ENCODE peak calls at places on chromosomes 6 and 20, in ten cellular contexts. W is transverse colon, S is RWPE2, H is AG10803, C is endothelial cell of umbilical vein, R is AG04449, M is upper lobe of right lung, V is PC-3, T is fibroblast of mammary gland, G is uterus. J is an unnamed sample.

GRCh38 chr6:93677297-93677965 is 258.1 kb upstream of the EPHA7 start:
- DNase-seq in W (no peak), S (no peak), H (no peak), C (peak; percentile 2), R (no peak), M (no peak), V (peak; percentile 57), T (no peak), G (no peak), J (peak; percentile 6)

GRCh38 chr6:161486326-161486725 is 212.5 kb upstream of the AGPAT4 start:
- DNase-seq in W (no peak), S (peak; percentile 74), H (peak; percentile 37), C (peak; percentile 34), R (no peak), M (no peak), V (peak; percentile 72), T (peak; percentile 78), G (no peak), J (peak; percentile 42)

GRCh38 chr6:21026576-21027273 is 492.5 kb downstream of the CDKAL1 start:
- DNase-seq in W (no peak), S (no peak), H (peak; percentile 54), C (peak; percentile 90), R (peak; percentile 47), M (no peak), V (peak; percentile 76), T (no peak), G (no peak), J (peak; percentile 71)

GRCh38 chr6:97312241-97312640 is 29.2 kb upstream of the MMS22L start:
- DNase-seq in W (no peak), S (no peak), H (no peak), C (no peak), R (no peak), M (no peak), V (peak; percentile 25), T (peak; percentile 6), G (no peak), J (no peak)

GRCh38 chr20:50126662-50127061 is 13.7 kb upstream of the UBE2V1 start:
- DNase-seq in W (peak; percentile 77), S (no peak), H (no peak), C (no peak), R (no peak), M (no peak), V (no peak), T (peak; percentile 40), G (no peak), J (no peak)

GRCh38 chr6:127794405-127794804 is 106.5 kb downstream of the THEMIS start:
- DNase-seq in W (no peak), S (no peak), H (no peak), C (no peak), R (no peak), M (no peak), V (no peak), T (no peak), G (no peak), J (no peak)

GRCh38 chr6:152091851-152092341 is 284.4 kb downstream of the ESR1 start:
- DNase-seq in W (no peak), S (no peak), H (peak; percentile 79), C (no peak), R (no peak), M (no peak), V (peak; percentile 70), T (peak; percentile 78), G (no peak), J (peak; percentile 46)

GRCh38 chr6:152573762-152574161 is 63.4 kb downstream of the SYNE1 start:
- DNase-seq in W (no peak), S (no peak), H (no peak), C (no peak), R (no peak), M (no peak), V (no peak), T (peak; percentile 31), G (no peak), J (peak; percentile 5)

GRCh38 chr20:1631309-1632227 is 11.8 kb upstream of the SIRPB1 start:
- DNase-seq in W (no peak), S (no peak), H (peak; percentile 17), C (no peak), R (no peak), M (no peak), V (peak; percentile 1), T (no peak), G (no peak), J (no peak)

DNA sequence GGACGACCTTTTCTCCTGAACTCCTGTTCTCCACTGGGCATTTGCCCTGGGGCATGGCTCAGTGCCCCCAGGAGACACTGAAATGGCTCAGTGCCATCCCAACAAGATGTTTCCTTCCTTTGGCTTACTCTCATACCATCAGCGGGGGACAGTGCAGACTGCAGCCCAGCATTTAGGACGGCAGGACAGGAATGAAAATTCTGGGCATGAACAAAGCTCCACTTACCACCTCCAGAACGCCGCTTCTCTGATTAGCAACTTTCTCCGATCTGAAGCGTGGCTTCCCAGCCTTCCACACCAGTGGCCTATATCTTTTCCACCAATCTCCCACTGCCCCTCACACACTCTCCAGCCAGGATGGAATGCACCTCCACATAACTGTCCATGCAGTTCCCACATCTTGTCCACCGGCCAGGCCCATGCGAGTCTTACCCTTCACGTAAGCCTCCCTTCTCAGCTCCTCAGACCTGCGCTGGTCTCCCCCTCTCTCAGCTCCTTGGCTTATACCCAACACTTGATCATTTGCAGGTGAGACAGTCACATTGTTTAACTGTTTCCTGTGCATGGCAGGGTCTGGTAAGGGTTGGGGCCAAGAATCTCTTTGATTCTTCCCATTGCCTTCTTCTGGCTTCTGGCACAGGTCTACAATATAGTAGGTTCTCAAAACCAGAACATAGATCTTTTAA is 114.5 kb downstream of the FYN start:
- DNase-seq in W (no peak), S (no peak), H (no peak), C (no peak), R (no peak), M (no peak), V (no peak), T (no peak), G (no peak), J (no peak)
- H3K4me3 ChIP-seq in W (no peak overlapping the region), S (no peak overlapping the region), H (no peak overlapping the region), C (no peak overlapping the region), R (no peak overlapping the region), M (peak overlapping the region; percentile 30), V (no peak overlapping the region), T (no peak overlapping the region), G (no peak overlapping the region), J (no peak overlapping the region)

GRCh38 chr6:136522636-136523035 is 27.6 kb downstream of the MAP7 start:
- DNase-seq in W (no peak), S (no peak), H (no peak), C (no peak), R (no peak), M (no peak), V (no peak), T (no peak), G (no peak), J (no peak)

GRCh38 chr6:136520520-136520919 is 29.7 kb downstream of the MAP7 start:
- DNase-seq in W (no peak), S (no peak), H (no peak), C (no peak), R (no peak), M (no peak), V (no peak), T (no peak), G (no peak), J (no peak)

GRCh38 chr6:136523196-136523595 is 27.0 kb downstream of the MAP7 start:
- DNase-seq in W (no peak), S (no peak), H (no peak), C (no peak), R (no peak), M (no peak), V (no peak), T (no peak), G (no peak), J (no peak)

GRCh38 chr6:136521430-136521829 is 28.8 kb downstream of the MAP7 start:
- DNase-seq in W (no peak), S (no peak), H (no peak), C (no peak), R (no peak), M (no peak), V (no peak), T (no peak), G (no peak), J (no peak)

DNA sequence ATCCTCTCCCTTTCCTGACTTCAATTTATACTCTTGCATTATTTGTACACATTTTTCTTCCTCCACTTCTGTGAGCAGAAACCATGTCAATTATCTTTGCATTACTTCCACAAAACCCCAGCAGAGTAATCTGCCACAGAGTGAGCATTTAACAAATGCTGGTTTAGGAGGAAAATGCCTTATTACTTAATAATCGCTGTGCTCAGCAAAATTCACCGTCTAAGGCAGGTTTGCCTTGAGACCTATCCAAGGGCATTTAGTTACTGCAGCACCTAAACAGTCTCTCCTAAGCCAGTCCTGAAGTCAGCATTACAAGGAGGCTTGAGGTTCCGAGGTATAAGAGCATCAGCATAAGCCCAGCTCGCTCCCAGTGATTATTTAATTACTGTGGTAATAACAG is 28.3 kb downstream of the MAP7 start:
- DNase-seq in W (no peak), S (no peak), H (no peak), C (no peak), R (no peak), M (no peak), V (no peak), T (no peak), G (no peak), J (no peak)
- TF ChIP-seq CTCF in W (no peak), S (no peak), H (no peak), C (no peak), R (no peak), M (no peak), V (no peak), T (no peak), G (no peak), J (no peak)

GRCh38 chr6:155349956-155350355 is 35.7 kb upstream of the TFB1M start:
- DNase-seq in W (no peak), S (no peak), H (no peak), C (no peak), R (no peak), M (no peak), V (no peak), T (no peak), G (no peak), J (no peak)
- H3K4me3 ChIP-seq in W (no peak overlapping the region), S (no peak overlapping the region), H (no peak overlapping the region), C (no peak overlapping the region), R (no peak overlapping the region), M (no peak overlapping the region), V (no peak overlapping the region), T (no peak overlapping the region), G (no peak overlapping the region), J (no peak overlapping the region)

GRCh38 chr6:99246602-99247001 is 102.9 kb downstream of the FAXC start:
- DNase-seq in W (no peak), S (no peak), H (no peak), C (no peak), R (no peak), M (no peak), V (no peak), T (no peak), G (no peak), J (no peak)

GRCh38 chr6:99241905-99242534 is 107.5 kb downstream of the FAXC start:
- DNase-seq in W (no peak), S (no peak), H (peak; percentile 24), C (peak; percentile 10), R (peak; percentile 5), M (no peak), V (peak; percentile 55), T (peak; percentile 33), G (no peak), J (peak; percentile 67)
- TF ChIP-seq CTCF in W (no peak), S (peak; percentile 58), H (peak; percentile 46), C (peak; percentile 31), R (peak; percentile 48), M (peak; percentile 38), V (peak; percentile 59), T (peak; percentile 45), G (no peak), J (peak; percentile 74)

GRCh38 chr6:27019651-27020552 is 227.6 kb upstream of the PRSS16 start:
- DNase-seq in W (peak; percentile 81), S (peak; percentile 90), H (peak; percentile 93), C (peak; percentile 69), R (peak; percentile 59), M (peak; percentile 92), V (peak; percentile 93), T (peak; percentile 93), G (peak; percentile 85), J (peak; percentile 95)
- H3K4me3 ChIP-seq in W (peak overlapping the region; percentile 48), S (peak overlapping the region; percentile 64), H (peak overlapping the region; percentile 67), C (peak overlapping the region; percentile 71), R (peak overlapping the region; percentile 80), M (peak overlapping the region; percentile 65), V (peak overlapping the region; percentile 78), T (peak overlapping the region; percentile 78), G (peak overlapping the region; percentile 68), J (peak overlapping the region; percentile 78)

J was measured in choroid plexus epithelial cell.